ENCODE peak calls at places on chromosome 12, in eight cellular contexts. One of them, this sample, is unnamed.

GRCh38 chr12:89880695-89881350 is 172.2 kb upstream of the ATP2B1 start:
- DNase-seq in tibial artery: no peak
- DNase-seq in psoas muscle: no peak
- DNase-seq in dorsolateral prefrontal cortex: no peak
- DNase-seq in PC-3: no peak
- DNase-seq in RWPE1: no peak
- DNase-seq in uterus: no peak
- DNase-seq in GM12865: peak
- DNase-seq in this sample: peak

GRCh38 chr12:132510746-132511477 is 21.0 kb downstream of the FBRSL1 start:
- DNase-seq in tibial artery: no peak
- DNase-seq in psoas muscle: no peak
- DNase-seq in dorsolateral prefrontal cortex: no peak
- DNase-seq in PC-3: no peak
- DNase-seq in RWPE1: no peak
- DNase-seq in uterus: no peak
- DNase-seq in GM12865: no peak
- DNase-seq in this sample: no peak

GRCh38 chr12:110073049-110073831 is 24.9 kb upstream of the C12orf76 start:
- DNase-seq in tibial artery: no peak
- DNase-seq in psoas muscle: peak
- DNase-seq in dorsolateral prefrontal cortex: peak
- DNase-seq in PC-3: peak
- DNase-seq in RWPE1: peak
- DNase-seq in uterus: no peak
- DNase-seq in GM12865: peak
- DNase-seq in this sample: no peak

GRCh38 chr12:116257213-116257612 is 20.3 kb downstream of the MED13L start:
- DNase-seq in tibial artery: no peak
- DNase-seq in psoas muscle: no peak
- DNase-seq in dorsolateral prefrontal cortex: no peak
- DNase-seq in PC-3: no peak
- DNase-seq in RWPE1: no peak
- DNase-seq in uterus: no peak
- DNase-seq in GM12865: no peak
- DNase-seq in this sample: no peak

GRCh38 chr12:13135336-13136178 is 32.1 kb upstream of the GSG1 start:
- DNase-seq in tibial artery: peak
- DNase-seq in psoas muscle: peak
- DNase-seq in dorsolateral prefrontal cortex: peak
- DNase-seq in PC-3: peak
- DNase-seq in RWPE1: peak
- DNase-seq in uterus: no peak
- DNase-seq in GM12865: no peak
- DNase-seq in this sample: no peak

GRCh38 chr12:102459314-102459713 is 21.0 kb downstream of the IGF1 start:
- DNase-seq in tibial artery: no peak
- DNase-seq in psoas muscle: no peak
- DNase-seq in dorsolateral prefrontal cortex: no peak
- DNase-seq in PC-3: no peak
- DNase-seq in RWPE1: no peak
- DNase-seq in uterus: no peak
- DNase-seq in GM12865: no peak
- DNase-seq in this sample: no peak

GRCh38 chr12:104951759-104952509 is 6.2 kb downstream of the SLC41A2 start:
- DNase-seq in tibial artery: no peak
- DNase-seq in psoas muscle: no peak
- DNase-seq in dorsolateral prefrontal cortex: no peak
- DNase-seq in PC-3: peak
- DNase-seq in RWPE1: no peak
- DNase-seq in uterus: no peak
- DNase-seq in GM12865: no peak
- DNase-seq in this sample: no peak

GRCh38 chr12:111367661-111368221 is 1.2 kb downstream of the PHETA1 start:
- DNase-seq in tibial artery: no peak
- DNase-seq in psoas muscle: no peak
- DNase-seq in dorsolateral prefrontal cortex: no peak
- DNase-seq in PC-3: peak
- DNase-seq in RWPE1: no peak
- DNase-seq in uterus: no peak
- DNase-seq in GM12865: no peak
- DNase-seq in this sample: no peak

GRCh38 chr12:128818065-128819022 is 5.4 kb downstream of the SLC15A4 start:
- DNase-seq in tibial artery: no peak
- DNase-seq in psoas muscle: no peak
- DNase-seq in dorsolateral prefrontal cortex: no peak
- DNase-seq in PC-3: peak
- DNase-seq in RWPE1: peak
- DNase-seq in uterus: no peak
- DNase-seq in GM12865: peak
- DNase-seq in this sample: no peak

GRCh38 chr12:80778005-80778541 is 61.4 kb downstream of the MYF5 start:
- DNase-seq in tibial artery: peak
- DNase-seq in psoas muscle: no peak
- DNase-seq in dorsolateral prefrontal cortex: no peak
- DNase-seq in PC-3: peak
- DNase-seq in RWPE1: peak
- DNase-seq in uterus: peak
- DNase-seq in GM12865: peak
- DNase-seq in this sample: no peak

GRCh38 chr12:104172564-104172935 is 34.5 kb upstream of the NFYB start:
- DNase-seq in tibial artery: no peak
- DNase-seq in psoas muscle: no peak
- DNase-seq in dorsolateral prefrontal cortex: no peak
- DNase-seq in PC-3: no peak
- DNase-seq in RWPE1: no peak
- DNase-seq in uterus: no peak
- DNase-seq in GM12865: no peak
- DNase-seq in this sample: no peak

GRCh38 chr12:91529829-91530228 is 347.2 kb upstream of the DCN start:
- DNase-seq in tibial artery: no peak
- DNase-seq in psoas muscle: no peak
- DNase-seq in dorsolateral prefrontal cortex: no peak
- DNase-seq in PC-3: peak
- DNase-seq in RWPE1: peak
- DNase-seq in uterus: no peak
- DNase-seq in GM12865: no peak
- DNase-seq in this sample: no peak

DNA sequence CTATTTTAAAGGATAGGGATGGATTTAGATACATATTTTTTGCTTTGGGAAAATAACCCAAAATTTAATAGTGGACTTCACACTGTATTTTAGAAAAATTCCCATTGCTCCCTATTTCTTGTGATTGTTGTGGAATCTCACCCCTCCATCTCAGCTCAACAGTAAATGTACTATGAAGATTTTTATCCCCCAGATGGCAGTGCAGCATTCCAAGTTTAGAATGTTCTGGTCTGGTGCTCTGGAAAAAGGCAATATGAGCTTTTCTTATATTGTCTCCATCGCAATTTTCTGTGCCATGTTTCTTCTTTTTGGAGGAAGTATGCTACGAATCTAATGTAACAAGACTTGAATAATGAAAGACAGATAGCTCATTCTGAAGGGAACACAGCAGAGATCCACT is 471.7 kb upstream of the SYT1 start:
- DNase-seq in tibial artery: no peak
- DNase-seq in psoas muscle: no peak
- DNase-seq in dorsolateral prefrontal cortex: no peak
- DNase-seq in PC-3: peak
- DNase-seq in RWPE1: no peak
- DNase-seq in uterus: no peak
- DNase-seq in GM12865: no peak
- DNase-seq in this sample: no peak
- TF ChIP-seq CTCF in tibial artery: no peak
- TF ChIP-seq CTCF in psoas muscle: no peak
- TF ChIP-seq CTCF in dorsolateral prefrontal cortex: peak
- TF ChIP-seq CTCF in PC-3: peak
- TF ChIP-seq CTCF in RWPE1: no peak
- TF ChIP-seq CTCF in uterus: peak
- TF ChIP-seq CTCF in GM12865: no peak
- TF ChIP-seq CTCF in this sample: no peak

GRCh38 chr12:57765698-57766463 is 997 bp downstream of the CYP27B1 start:
- DNase-seq in tibial artery: peak
- DNase-seq in psoas muscle: no peak
- DNase-seq in dorsolateral prefrontal cortex: no peak
- DNase-seq in PC-3: no peak
- DNase-seq in RWPE1: no peak
- DNase-seq in uterus: no peak
- DNase-seq in GM12865: no peak
- DNase-seq in this sample: no peak

GRCh38 chr12:57764662-57765002 is 2.2 kb downstream of the CYP27B1 start:
- DNase-seq in tibial artery: peak
- DNase-seq in psoas muscle: no peak
- DNase-seq in dorsolateral prefrontal cortex: no peak
- DNase-seq in PC-3: peak
- DNase-seq in RWPE1: no peak
- DNase-seq in uterus: no peak
- DNase-seq in GM12865: no peak
- DNase-seq in this sample: no peak

GRCh38 chr12:57766464-57767311 is at the start of gene CYP27B1:
- DNase-seq in tibial artery: peak
- DNase-seq in psoas muscle: no peak
- DNase-seq in dorsolateral prefrontal cortex: no peak
- DNase-seq in PC-3: peak
- DNase-seq in RWPE1: peak
- DNase-seq in uterus: no peak
- DNase-seq in GM12865: no peak
- DNase-seq in this sample: no peak

GRCh38 chr12:57763881-57764661 is 2.8 kb downstream of the CYP27B1 start:
- DNase-seq in tibial artery: peak
- DNase-seq in psoas muscle: no peak
- DNase-seq in dorsolateral prefrontal cortex: no peak
- DNase-seq in PC-3: no peak
- DNase-seq in RWPE1: no peak
- DNase-seq in uterus: no peak
- DNase-seq in GM12865: no peak
- DNase-seq in this sample: no peak

DNA sequence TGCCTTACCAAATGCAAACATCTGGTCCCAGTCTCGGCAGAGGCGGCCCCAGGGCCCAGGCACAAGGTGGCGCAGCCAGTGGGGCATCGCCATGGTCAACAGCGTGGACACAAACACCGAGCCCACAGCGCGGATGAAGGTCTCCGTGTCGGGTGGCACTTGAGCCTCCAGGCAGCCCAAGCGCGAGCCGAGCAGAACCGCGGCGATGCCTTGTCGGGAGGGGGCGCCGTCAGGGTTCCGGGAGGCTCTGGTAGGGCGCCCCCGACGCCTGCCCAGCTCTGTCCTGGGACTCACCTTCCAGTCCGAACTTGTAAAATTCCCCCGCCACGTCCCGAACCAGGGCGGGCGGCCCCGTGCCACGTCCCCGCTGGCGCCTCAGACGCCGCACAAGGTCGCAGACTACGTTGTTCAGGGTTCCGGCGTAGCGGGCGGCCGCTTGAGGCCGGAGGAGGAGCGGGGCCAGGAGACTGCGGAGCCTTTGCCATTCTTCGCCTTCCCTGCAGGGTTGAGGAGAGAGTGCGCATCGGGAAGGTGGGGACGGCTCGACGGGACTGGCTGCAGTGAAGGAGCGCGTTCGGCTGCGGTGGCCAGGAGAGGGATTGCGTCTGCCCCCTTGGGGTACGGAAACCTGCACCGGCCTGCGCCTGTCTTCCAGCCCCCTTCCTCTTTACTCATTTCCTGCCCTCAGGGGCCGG is 1.7 kb downstream of the CYP27B1 start:
- DNase-seq in tibial artery: peak
- DNase-seq in psoas muscle: peak
- DNase-seq in dorsolateral prefrontal cortex: no peak
- DNase-seq in PC-3: peak
- DNase-seq in RWPE1: peak
- DNase-seq in uterus: no peak
- DNase-seq in GM12865: peak
- DNase-seq in this sample: no peak
- TF ChIP-seq CTCF in tibial artery: no peak
- TF ChIP-seq CTCF in psoas muscle: no peak
- TF ChIP-seq CTCF in dorsolateral prefrontal cortex: no peak
- TF ChIP-seq CTCF in PC-3: peak
- TF ChIP-seq CTCF in RWPE1: peak
- TF ChIP-seq CTCF in uterus: no peak
- TF ChIP-seq CTCF in GM12865: peak
- TF ChIP-seq CTCF in this sample: peak

GRCh38 chr12:66713984-66714383 is 35.1 kb upstream of the GRIP1 start:
- DNase-seq in tibial artery: no peak
- DNase-seq in psoas muscle: no peak
- DNase-seq in dorsolateral prefrontal cortex: no peak
- DNase-seq in PC-3: no peak
- DNase-seq in RWPE1: no peak
- DNase-seq in uterus: no peak
- DNase-seq in GM12865: peak
- DNase-seq in this sample: no peak

GRCh38 chr12:66716522-66716921 is 37.6 kb upstream of the GRIP1 start:
- DNase-seq in tibial artery: no peak
- DNase-seq in psoas muscle: no peak
- DNase-seq in dorsolateral prefrontal cortex: no peak
- DNase-seq in PC-3: no peak
- DNase-seq in RWPE1: no peak
- DNase-seq in uterus: no peak
- DNase-seq in GM12865: no peak
- DNase-seq in this sample: no peak

GRCh38 chr12:66719862-66720261 is 41.0 kb upstream of the GRIP1 start:
- DNase-seq in tibial artery: no peak
- DNase-seq in psoas muscle: no peak
- DNase-seq in dorsolateral prefrontal cortex: no peak
- DNase-seq in PC-3: no peak
- DNase-seq in RWPE1: no peak
- DNase-seq in uterus: no peak
- DNase-seq in GM12865: no peak
- DNase-seq in this sample: no peak

GRCh38 chr12:66714709-66715108 is 35.8 kb upstream of the GRIP1 start:
- DNase-seq in tibial artery: no peak
- DNase-seq in psoas muscle: no peak
- DNase-seq in dorsolateral prefrontal cortex: no peak
- DNase-seq in PC-3: no peak
- DNase-seq in RWPE1: no peak
- DNase-seq in uterus: no peak
- DNase-seq in GM12865: no peak
- DNase-seq in this sample: no peak

GRCh38 chr12:66717049-66717448 is 38.2 kb upstream of the GRIP1 start:
- DNase-seq in tibial artery: no peak
- DNase-seq in psoas muscle: no peak
- DNase-seq in dorsolateral prefrontal cortex: no peak
- DNase-seq in PC-3: peak
- DNase-seq in RWPE1: no peak
- DNase-seq in uterus: no peak
- DNase-seq in GM12865: no peak
- DNase-seq in this sample: no peak
- TF ChIP-seq CTCF in tibial artery: no peak
- TF ChIP-seq CTCF in psoas muscle: no peak
- TF ChIP-seq CTCF in dorsolateral prefrontal cortex: no peak
- TF ChIP-seq CTCF in PC-3: peak
- TF ChIP-seq CTCF in RWPE1: no peak
- TF ChIP-seq CTCF in uterus: no peak
- TF ChIP-seq CTCF in GM12865: no peak
- TF ChIP-seq CTCF in this sample: no peak

DNA sequence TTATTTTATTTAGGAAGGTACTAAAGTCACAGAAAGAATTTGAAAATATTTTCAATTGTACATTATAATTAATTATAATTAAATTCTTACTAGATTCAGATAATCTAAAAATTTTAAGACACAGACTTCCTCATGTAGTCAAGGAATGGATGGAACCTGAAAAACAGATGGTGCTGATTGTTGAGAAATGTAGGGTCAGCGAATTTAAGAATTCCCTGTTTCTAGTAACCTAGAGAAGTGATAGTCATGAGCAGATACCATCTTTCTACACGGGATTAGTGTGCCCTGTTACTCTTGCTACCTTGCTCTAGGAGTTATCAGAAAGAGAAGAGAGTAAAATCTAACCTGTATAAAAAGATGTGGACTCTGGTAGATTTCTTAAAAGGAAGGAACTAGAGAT is 37.5 kb upstream of the PTHLH start:
- DNase-seq in tibial artery: no peak
- DNase-seq in psoas muscle: no peak
- DNase-seq in dorsolateral prefrontal cortex: no peak
- DNase-seq in PC-3: no peak
- DNase-seq in RWPE1: no peak
- DNase-seq in uterus: no peak
- DNase-seq in GM12865: no peak
- DNase-seq in this sample: no peak
- TF ChIP-seq CTCF in tibial artery: no peak
- TF ChIP-seq CTCF in psoas muscle: no peak
- TF ChIP-seq CTCF in dorsolateral prefrontal cortex: no peak
- TF ChIP-seq CTCF in PC-3: no peak
- TF ChIP-seq CTCF in RWPE1: no peak
- TF ChIP-seq CTCF in uterus: no peak
- TF ChIP-seq CTCF in GM12865: no peak
- TF ChIP-seq CTCF in this sample: no peak